ENCODE peak calls at places on chromosomes 2 and 18, in ten cellular contexts. K is CD4-positive, alpha-beta memory T cell; E is pancreas; F is neural progenitor cell; B is prostate gland; M is fibroblast of mammary gland; J is CD8-positive, alpha-beta memory T cell; C is BJ; S is fibroblast of lung; U is OCI-LY7. T is an unnamed sample.

GRCh38 chr2:240328526-240328925 is 106.9 kb upstream of the GPC1 start:
- DNase-seq in K (no peak), E (no peak), F (no peak), B (no peak), M (no peak), J (no peak), C (no peak), S (no peak), U (no peak), T (no peak)

GRCh38 chr18:73980289-73980979 is 167.2 kb downstream of the FBXO15 start:
- DNase-seq in K (no peak), E (no peak), F (peak), B (no peak), M (peak), J (no peak), C (no peak), S (peak), U (no peak), T (no peak)

GRCh38 chr2:27685577-27685976 is 21.9 kb downstream of the SLC4A1AP start:
- DNase-seq in K (no peak), E (no peak), F (no peak), B (no peak), M (no peak), J (no peak), C (no peak), S (no peak), U (no peak), T (no peak)

GRCh38 chr2:61811821-61812220 is 42.0 kb downstream of the FAM161A start:
- DNase-seq in K (no peak), E (no peak), F (no peak), B (no peak), M (no peak), J (no peak), C (no peak), S (no peak), U (no peak), T (peak)

GRCh38 chr2:177434475-177434874 is 41.9 kb downstream of the AGPS start:
- DNase-seq in K (no peak), E (no peak), F (no peak), B (no peak), M (no peak), J (no peak), C (no peak), S (no peak), U (no peak), T (no peak)

GRCh38 chr2:43986600-43986999 is 9.2 kb downstream of the LRPPRC start:
- DNase-seq in K (no peak), E (no peak), F (no peak), B (no peak), M (no peak), J (no peak), C (no peak), S (no peak), U (no peak), T (no peak)

GRCh38 chr2:173955867-173956266 is 9.3 kb downstream of the SP3 start:
- DNase-seq in K (no peak), E (no peak), F (no peak), B (no peak), M (no peak), J (no peak), C (no peak), S (no peak), U (no peak), T (no peak)

GRCh38 chr2:235027558-235028214 is 75.9 kb downstream of the SH3BP4 start:
- DNase-seq in K (no peak), E (peak), F (no peak), B (peak), M (peak), J (no peak), C (no peak), S (peak), U (no peak), T (no peak)

GRCh38 chr2:6977786-6978185 is 60.6 kb downstream of the RNF144A start:
- DNase-seq in K (no peak), E (no peak), F (no peak), B (no peak), M (peak), J (no peak), C (no peak), S (no peak), U (no peak), T (no peak)

GRCh38 chr2:171410624-171411023 is 23.2 kb downstream of the METTL8 start:
- DNase-seq in K (no peak), E (no peak), F (no peak), B (no peak), M (no peak), J (no peak), C (no peak), S (peak), U (no peak), T (no peak)

GRCh38 chr18:38362286-38362792 is 796.7 kb upstream of the CELF4 start:
- DNase-seq in K (no peak), E (no peak), F (peak), B (no peak), M (no peak), J (no peak), C (no peak), S (no peak), U (no peak), T (no peak)

GRCh38 chr2:27400348-27401135 is 8.8 kb downstream of the PPM1G start:
- DNase-seq in K (no peak), E (no peak), F (no peak), B (no peak), M (no peak), J (no peak), C (no peak), S (no peak), U (no peak), T (no peak)

GRCh38 chr2:146031158-146031557 is 1511.2 kb upstream of the ZEB2 start:
- DNase-seq in K (no peak), E (no peak), F (no peak), B (no peak), M (no peak), J (no peak), C (no peak), S (no peak), U (no peak), T (peak)

GRCh38 chr18:39842042-39842791 is 2112.8 kb upstream of the PIK3C3 start:
- DNase-seq in K (no peak), E (no peak), F (peak), B (no peak), M (no peak), J (no peak), C (no peak), S (no peak), U (no peak), T (no peak)

GRCh38 chr2:46296216-46296839 is 879 bp upstream of the EPAS1 start:
- DNase-seq in K (no peak), E (peak), F (peak), B (peak), M (no peak), J (no peak), C (no peak), S (no peak), U (no peak), T (no peak)

GRCh38 chr18:59861963-59862819 is 37.6 kb upstream of the PMAIP1 start:
- DNase-seq in K (no peak), E (no peak), F (no peak), B (no peak), M (no peak), J (no peak), C (no peak), S (no peak), U (peak), T (no peak)

GRCh38 chr2:25362564-25363145 is 20.9 kb upstream of the DNMT3A start:
- DNase-seq in K (peak), E (no peak), F (no peak), B (no peak), M (no peak), J (peak), C (no peak), S (no peak), U (peak), T (no peak)

GRCh38 chr18:12307871-12308385 is at the start of gene TUBB6:
- DNase-seq in K (no peak), E (peak), F (peak), B (no peak), M (peak), J (no peak), C (no peak), S (peak), U (no peak), T (no peak)

GRCh38 chr18:41938445-41938844 is 16.6 kb upstream of the PIK3C3 start:
- DNase-seq in K (no peak), E (no peak), F (no peak), B (no peak), M (peak), J (no peak), C (peak), S (peak), U (no peak), T (peak)

GRCh38 chr2:27606611-27607010 is 22.2 kb downstream of the CCDC121 start:
- DNase-seq in K (no peak), E (no peak), F (no peak), B (no peak), M (peak), J (no peak), C (no peak), S (peak), U (no peak), T (peak)

GRCh38 chr18:39190508-39190907 is 1624.9 kb upstream of the CELF4 start:
- DNase-seq in K (no peak), E (no peak), F (no peak), B (no peak), M (no peak), J (no peak), C (no peak), S (no peak), U (no peak), T (no peak)

GRCh38 chr18:44732604-44733003 is 51.9 kb downstream of the SETBP1 start:
- DNase-seq in K (no peak), E (peak), F (no peak), B (peak), M (no peak), J (no peak), C (no peak), S (no peak), U (no peak), T (no peak)
- H3K4me3 ChIP-seq in K (no peak), E (no peak), F (no peak), B (no peak), M (no peak), J (no peak), C (no peak), S (no peak), U (no peak), T (no peak)

DNA sequence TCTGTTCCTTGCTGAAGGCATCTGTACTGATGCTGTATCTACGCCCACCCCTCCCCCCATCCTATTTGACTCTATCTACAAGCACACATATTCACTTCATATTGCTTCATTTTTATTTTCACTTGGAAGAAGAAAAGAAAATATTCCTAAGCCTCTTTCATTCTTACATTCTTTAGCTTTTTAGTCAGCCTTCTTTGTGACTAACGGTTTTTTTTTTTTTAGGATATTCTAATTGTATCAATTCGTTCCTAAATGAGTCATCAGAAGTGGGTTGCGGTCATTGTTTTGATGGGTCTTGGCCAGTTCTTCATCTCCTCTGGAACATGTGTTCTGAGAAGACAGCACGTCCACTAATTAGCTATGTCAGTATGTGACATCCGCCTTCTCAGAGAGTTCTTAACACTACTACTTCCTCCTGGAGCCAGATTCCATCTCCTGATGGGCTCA is 88.7 kb downstream of the MYO1B start:
- DNase-seq in K (no peak), E (no peak), F (no peak), B (no peak), M (peak), J (no peak), C (peak), S (peak), U (no peak), T (peak)
- H3K4me3 ChIP-seq in K (no peak), E (no peak), F (no peak), B (no peak), M (no peak), J (no peak), C (no peak), S (no peak), U (no peak), T (no peak)

DNA sequence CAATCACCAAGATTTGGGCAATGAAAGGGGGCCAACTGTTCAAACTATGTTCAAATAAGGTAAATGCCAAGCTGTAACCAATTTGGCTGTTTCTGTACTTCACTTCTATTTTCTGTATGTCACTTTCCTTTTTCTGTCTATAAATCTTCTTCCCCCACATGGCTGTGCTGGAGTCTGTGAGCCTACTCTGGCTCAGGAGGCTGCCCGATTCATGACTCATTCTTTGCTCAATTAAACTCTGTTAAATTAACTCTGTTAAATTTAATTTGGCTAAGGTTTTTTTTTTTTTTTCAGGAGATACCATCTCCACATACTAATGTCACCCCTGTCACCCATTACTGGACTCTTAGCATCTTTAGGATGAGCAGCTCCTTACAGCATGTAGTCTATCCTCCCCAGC is 178.8 kb upstream of the TWIST2 start:
- DNase-seq in K (no peak), E (no peak), F (no peak), B (no peak), M (peak), J (no peak), C (no peak), S (no peak), U (no peak), T (no peak)
- H3K4me3 ChIP-seq in K (no peak), E (no peak), F (no peak), B (no peak), M (no peak), J (no peak), C (no peak), S (no peak), U (no peak), T (no peak)

DNA sequence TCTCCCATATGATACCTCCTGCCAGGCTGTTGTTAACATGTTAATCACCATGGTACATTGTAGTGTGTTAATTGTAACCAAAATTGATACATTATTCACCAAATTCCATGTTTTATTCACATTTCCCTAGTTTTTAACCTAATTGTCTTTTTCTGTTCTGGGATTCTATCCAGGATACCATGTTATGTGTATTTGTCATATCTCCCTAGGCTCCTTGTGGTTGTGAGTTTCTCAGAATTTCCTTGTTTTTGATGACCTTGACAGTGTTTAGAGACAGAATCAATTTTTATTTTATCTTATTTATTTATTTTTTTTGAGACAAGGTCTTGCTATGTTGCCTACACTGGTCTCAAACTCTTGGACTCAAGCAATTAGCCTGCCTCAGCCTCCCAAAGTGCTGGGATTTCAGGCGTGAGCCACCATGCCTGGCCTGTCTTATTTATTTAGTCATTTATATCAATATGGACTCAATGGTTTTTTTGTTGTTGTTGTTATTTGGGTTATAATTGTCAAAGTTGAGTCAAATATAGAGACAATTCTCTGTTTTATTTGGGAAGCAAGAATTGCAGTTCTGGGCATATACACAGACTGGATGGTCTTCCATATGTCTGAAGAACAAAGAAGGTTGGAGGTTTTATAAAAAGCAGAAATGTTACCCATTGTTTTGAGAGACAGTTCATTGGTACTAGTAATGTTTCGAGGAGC is 42.6 kb downstream of the INPP4A start:
- DNase-seq in K (no peak), E (no peak), F (no peak), B (no peak), M (peak), J (no peak), C (no peak), S (no peak), U (no peak), T (no peak)
- H3K4me3 ChIP-seq in K (no peak), E (no peak), F (no peak), B (no peak), M (no peak), J (no peak), C (no peak), S (no peak), U (no peak), T (no peak)

GRCh38 chr2:233353101-233353768 is 1.1 kb upstream of the DGKD start:
- DNase-seq in K (no peak), E (peak), F (no peak), B (no peak), M (no peak), J (no peak), C (no peak), S (no peak), U (no peak), T (no peak)
- H3K4me3 ChIP-seq in K (peak), E (peak), F (peak), B (no peak), M (no peak), J (peak), C (no peak), S (no peak), U (peak), T (no peak)

DNA sequence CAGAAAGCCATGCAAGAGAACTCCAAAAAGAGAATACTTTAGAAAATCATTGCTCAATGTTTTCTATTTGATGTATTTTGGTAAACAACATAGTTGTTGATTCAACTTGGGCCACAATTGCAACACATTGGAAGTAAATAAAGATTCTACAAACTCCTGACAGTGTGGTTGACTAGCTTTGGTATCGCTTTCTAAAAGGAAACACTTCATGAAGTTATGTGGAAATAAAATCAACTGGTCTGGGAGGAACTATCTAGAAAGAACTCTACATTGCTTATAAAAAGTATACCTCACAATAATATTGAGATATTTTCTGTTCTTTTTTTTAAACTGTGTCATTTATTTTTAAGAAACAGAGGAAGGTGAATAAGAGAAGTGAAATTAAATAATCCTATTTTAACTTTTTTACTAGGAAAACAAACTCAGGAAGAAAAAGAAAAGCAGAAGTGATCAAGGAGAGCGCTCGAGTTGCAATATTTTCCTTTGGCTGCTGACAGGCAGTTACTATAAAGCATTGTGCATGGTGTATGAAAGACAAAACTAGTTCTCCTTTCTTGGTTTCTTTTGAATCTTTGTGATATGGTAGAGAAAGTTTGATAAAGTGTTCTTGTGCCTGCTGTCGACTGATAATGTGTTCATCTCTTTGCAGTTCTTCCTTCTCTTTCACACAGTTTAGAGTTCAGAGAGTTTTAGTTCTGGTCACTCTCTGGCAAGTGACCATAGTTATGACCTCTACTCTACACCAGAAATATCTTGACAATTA is 3.0 kb downstream of the DHRS9 start:
- DNase-seq in K (no peak), E (no peak), F (no peak), B (no peak), M (no peak), J (no peak), C (no peak), S (no peak), U (no peak), T (no peak)
- H3K4me3 ChIP-seq in K (no peak), E (no peak), F (no peak), B (no peak), M (no peak), J (no peak), C (no peak), S (no peak), U (no peak), T (no peak)

GRCh38 chr2:237201461-237202287 is 116.0 kb downstream of the COPS8 start:
- DNase-seq in K (no peak), E (no peak), F (no peak), B (no peak), M (peak), J (no peak), C (no peak), S (peak), U (no peak), T (peak)
- H3K4me3 ChIP-seq in K (no peak), E (no peak), F (no peak), B (no peak), M (no peak), J (no peak), C (no peak), S (no peak), U (no peak), T (no peak)